ENCODE peak calls at places on chromosomes 12 and 14, in six cellular contexts. P is esophagus squamous epithelium, V is endothelial cell of umbilical vein, R is tibial artery, U is neuronal stem cell, D is BE2C. N is an unnamed sample. For H3K27me3, the result is how much of the 10 kb centered on the place peaks cover.

GRCh38 chr14:56817396-56817921 is 7.2 kb upstream of the OTX2 start:
- DNase-seq in V (no peak), U (no peak), D (no peak), R (no peak), P (no peak), N (peak)

GRCh38 chr14:87152701-87153100 is 840.3 kb downstream of the GALC start:
- DNase-seq in V (no peak), D (no peak), U (no peak), P (no peak), R (no peak), N (peak)

GRCh38 chr12:97837401-97837800 is 374.8 kb downstream of the RMST start:
- DNase-seq in D (no peak), V (no peak), U (no peak), R (no peak), P (no peak), N (no peak)

GRCh38 chr12:32098112-32098511 is 8.5 kb upstream of the BICD1 start:
- DNase-seq in P (no peak), R (no peak), V (peak), U (no peak), D (no peak), N (no peak)

GRCh38 chr12:53098354-53098981 is 1.0 kb downstream of the IGFBP6 start:
- DNase-seq in V (peak), R (peak), D (no peak), U (no peak), P (no peak), N (no peak)

GRCh38 chr14:101499080-101499479 is 62.2 kb upstream of the DIO3 start:
- DNase-seq in R (peak), D (no peak), U (no peak), P (no peak), V (no peak), N (peak)

GRCh38 chr12:132117558-132117875 is 26.6 kb downstream of the DDX51 start:
- DNase-seq in U (no peak), V (no peak), R (no peak), D (peak), P (no peak), N (peak)

GRCh38 chr12:72271741-72272661 is at the start of gene TRHDE:
- DNase-seq in R (peak), U (peak), D (peak), P (no peak), V (peak), N (peak)

GRCh38 chr12:31317471-31318397 is 8.2 kb downstream of the SINHCAF start:
- DNase-seq in R (no peak), U (no peak), P (no peak), V (peak), D (no peak), N (no peak)

GRCh38 chr12:65986047-65986446 is 144.5 kb downstream of the LLPH start:
- DNase-seq in R (no peak), V (peak), P (no peak), U (no peak), D (no peak), N (no peak)

GRCh38 chr14:100294213-100294962 is 11.9 kb downstream of the SLC25A29 start:
- DNase-seq in R (peak), V (no peak), U (no peak), P (no peak), D (peak), N (no peak)

GRCh38 chr14:96345669-96346068 is 17.5 kb downstream of the ATG2B start:
- DNase-seq in U (no peak), D (no peak), R (no peak), V (no peak), P (no peak), N (no peak)

GRCh38 chr14:31382221-31382620 is 38.1 kb downstream of the HEATR5A start:
- DNase-seq in P (no peak), V (no peak), D (no peak), R (no peak), U (no peak), N (no peak)

GRCh38 chr12:62191747-62192485 is 68.3 kb upstream of the USP15 start:
- DNase-seq in P (no peak), D (no peak), R (no peak), U (no peak), V (peak), N (peak)

GRCh38 chr14:69719501-69719951 is 47.4 kb upstream of the SRSF5 start:
- DNase-seq in R (peak), P (no peak), U (no peak), V (peak), D (no peak), N (no peak)

GRCh38 chr12:132824053-132824452 is 4.6 kb downstream of the GOLGA3 start:
- DNase-seq in P (no peak), R (no peak), D (no peak), U (no peak), V (no peak), N (no peak)

GRCh38 chr14:89349196-89350008 is 67.6 kb downstream of the FOXN3 start:
- DNase-seq in D (peak), U (peak), P (no peak), R (no peak), V (no peak), N (peak)

GRCh38 chr12:39116877-39117276 is 211.5 kb upstream of the CPNE8 start:
- DNase-seq in V (no peak), U (no peak), R (no peak), D (peak), P (no peak), N (no peak)

GRCh38 chr12:120229071-120229582 is 28.2 kb upstream of the RPLP0 start:
- DNase-seq in D (peak), U (no peak), P (no peak), V (no peak), R (no peak), N (peak)

GRCh38 chr12:99265648-99266047 is 381.9 kb upstream of the GARIN6 start:
- DNase-seq in R (no peak), V (no peak), D (no peak), U (no peak), P (no peak), N (no peak)

GRCh38 chr12:116910645-116911449 is at the start of gene FBXW8:
- DNase-seq in D (peak), R (peak), P (no peak), V (peak), U (peak), N (peak)

GRCh38 chr14:68552075-68552474 is 240.8 kb downstream of the ZFP36L1 start:
- DNase-seq in U (no peak), R (no peak), D (no peak), P (no peak), V (no peak), N (no peak)

GRCh38 chr12:107560194-107560905 is 125.2 kb upstream of the PWP1 start:
- DNase-seq in P (no peak), V (no peak), D (no peak), R (no peak), U (peak), N (peak)

GRCh38 chr12:7832059-7832696 is 40.5 kb downstream of the SLC2A14 start:
- DNase-seq in U (peak), P (no peak), D (peak), V (peak), R (no peak), N (peak)

GRCh38 chr14:77037886-77038511 is 9.5 kb upstream of the IRF2BPL start:
- DNase-seq in V (peak), R (no peak), P (no peak), U (no peak), D (no peak), N (no peak)

GRCh38 chr12:120117961-120118709 is 1.6 kb upstream of the RAB35 start:
- DNase-seq in V (peak), D (no peak), R (no peak), U (no peak), P (no peak), N (no peak)

GRCh38 chr12:52925717-52926595 is 21.1 kb upstream of the KRT8 start:
- DNase-seq in V (no peak), P (no peak), U (no peak), R (no peak), D (no peak), N (no peak)

GRCh38 chr12:11497438-11497837 is 102.1 kb upstream of the PRB2 start:
- DNase-seq in U (no peak), R (no peak), P (no peak), V (no peak), D (no peak), N (no peak)

GRCh38 chr14:92747701-92748258 is 647 bp downstream of the LGMN start:
- DNase-seq in V (peak), P (no peak), D (no peak), R (no peak), U (no peak), N (no peak)

DNA sequence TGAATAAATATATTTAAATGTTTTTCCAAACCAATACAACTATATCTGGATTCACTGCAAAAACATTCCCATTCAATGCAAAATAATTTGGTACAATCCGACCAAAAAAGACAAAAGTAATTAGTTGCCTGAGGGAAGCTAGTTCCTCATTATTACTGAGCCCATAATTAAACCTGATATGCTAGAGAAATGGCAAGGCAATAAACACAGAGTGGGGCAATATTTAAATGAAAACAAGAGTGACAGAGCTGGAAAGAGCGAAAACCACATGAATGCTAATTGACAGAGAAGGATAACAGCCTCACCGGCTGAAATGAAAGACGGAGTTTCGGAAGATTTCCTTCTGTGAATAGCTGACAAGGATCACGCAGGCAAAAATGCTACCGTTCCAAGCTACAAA is 82.6 kb downstream of the TMCC3 start:
- DNase-seq in P (no peak), V (no peak), U (no peak), R (no peak), D (no peak), N (no peak)
- H3K27me3 ChIP-seq in P (under half), V (under half), U (under half), R (under half), D (under half), N (under half)

DNA sequence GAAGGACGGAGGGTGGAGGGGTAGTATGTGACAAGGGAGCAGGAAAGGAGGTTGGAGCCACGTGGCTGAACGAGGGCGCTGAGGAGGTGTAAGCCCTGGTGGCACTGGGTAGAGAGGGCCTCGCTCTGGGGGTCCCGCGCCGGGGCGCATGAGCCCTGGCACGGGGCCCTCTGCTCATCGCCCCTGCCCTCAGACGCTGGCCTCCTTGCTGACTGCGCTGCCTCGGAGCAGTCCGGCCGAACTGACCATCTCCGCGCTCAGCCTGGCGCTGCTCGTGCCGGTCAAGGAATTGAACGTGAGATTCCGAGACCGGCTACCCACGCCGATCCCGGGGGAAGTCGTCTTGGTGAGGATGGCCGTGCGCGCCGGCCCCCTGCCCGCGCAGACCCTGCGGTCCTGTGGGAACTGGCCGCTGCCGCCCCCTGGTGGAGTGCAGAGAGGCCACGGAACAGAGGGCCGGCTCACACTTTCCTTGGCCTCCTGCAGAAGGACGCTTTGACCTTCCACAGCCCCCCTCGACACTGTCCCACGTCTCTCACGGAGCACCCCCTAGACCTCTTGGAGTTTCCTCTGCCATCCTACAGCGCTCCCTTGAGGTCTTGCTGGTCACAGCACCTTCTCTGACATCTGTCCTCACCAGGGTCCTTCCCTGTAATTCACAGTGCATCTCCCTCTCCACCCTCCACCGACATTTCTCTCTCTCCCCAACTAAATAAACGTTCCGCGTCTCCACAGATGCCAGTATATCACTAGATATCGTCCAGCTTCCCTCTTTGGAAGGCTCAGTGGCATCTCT is 10.5 kb downstream of the ARHGEF25 start:
- DNase-seq in P (no peak), U (no peak), R (peak), D (peak), V (peak), N (peak)
- H3K27me3 ChIP-seq in P (under half), U (under half), R (under half), D (under half), V (half or more), N (under half)

GRCh38 chr12:20374775-20375174 is 6.4 kb downstream of the PDE3A start:
- DNase-seq in P (no peak), R (no peak), U (no peak), V (peak), D (no peak), N (no peak)

GRCh38 chr12:20370841-20371240 is 2.5 kb downstream of the PDE3A start:
- DNase-seq in D (no peak), V (peak), R (no peak), P (no peak), U (no peak), N (no peak)

GRCh38 chr12:20370001-20370381 is 1.7 kb downstream of the PDE3A start:
- DNase-seq in D (no peak), R (peak), U (no peak), P (no peak), V (peak), N (peak)

GRCh38 chr12:20369164-20370000 is 1.0 kb downstream of the PDE3A start:
- DNase-seq in D (peak), R (peak), P (no peak), V (peak), U (peak), N (peak)

DNA sequence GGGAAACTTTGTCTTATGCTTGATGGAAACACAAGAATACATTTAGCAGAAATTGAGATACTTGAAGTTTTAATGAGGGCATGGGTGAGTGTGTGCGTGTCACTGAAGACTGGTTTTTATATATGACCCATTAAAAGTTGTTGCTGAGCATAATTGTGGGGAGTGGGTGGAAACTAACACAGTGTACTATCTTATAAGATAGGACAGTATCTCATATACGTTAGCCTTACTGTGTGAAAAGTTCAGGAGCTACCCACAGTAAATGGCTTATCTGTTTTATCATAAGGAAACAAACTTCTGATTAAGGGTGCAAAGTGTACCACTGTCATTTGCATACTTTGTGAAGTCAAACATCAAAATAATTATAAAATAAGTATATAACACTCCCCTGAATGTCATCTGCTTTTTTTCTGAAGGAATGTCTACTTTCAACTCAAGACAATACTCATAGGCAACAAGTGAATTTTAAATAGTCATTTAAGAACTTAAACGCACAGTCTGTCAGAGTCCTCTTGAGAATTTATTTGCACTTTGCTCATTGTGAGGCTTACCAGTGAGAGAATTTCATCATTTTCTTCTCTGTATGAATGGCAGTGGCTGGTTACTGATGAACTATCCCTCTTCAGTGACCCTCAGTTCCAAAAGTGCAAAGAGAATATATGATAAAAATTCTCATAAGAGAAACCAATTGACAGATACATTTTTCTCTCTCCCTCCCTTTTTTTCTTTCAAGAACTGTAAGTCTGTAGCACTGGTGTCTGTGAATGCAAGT is 4.2 kb downstream of the PDE3A start:
- DNase-seq in R (no peak), P (no peak), D (no peak), V (peak), U (no peak), N (no peak)
- H3K27me3 ChIP-seq in R (under half), P (under half), D (under half), V (under half), U (under half), N (under half)

DNA sequence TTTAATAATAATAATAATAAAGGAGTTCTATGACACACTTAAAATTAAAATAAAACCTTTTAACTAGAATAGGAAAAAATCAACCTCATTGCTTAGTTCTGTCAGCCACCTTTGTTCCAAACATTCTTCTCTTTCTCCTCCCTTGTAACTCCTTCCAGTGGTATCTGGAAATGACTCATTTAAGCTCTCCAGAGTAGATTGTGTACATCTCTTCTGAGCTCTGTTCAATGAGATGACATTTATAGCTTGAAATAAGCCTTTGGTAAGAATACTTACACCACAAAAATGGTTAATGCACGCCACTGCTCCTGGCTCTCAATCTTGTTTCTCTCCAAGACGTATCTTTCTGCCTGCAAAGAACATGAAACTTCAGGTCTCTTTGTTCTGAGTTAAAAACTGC is 70.3 kb downstream of the STAB2 start:
- DNase-seq in R (no peak), D (no peak), U (no peak), V (peak), P (no peak), N (no peak)
- H3K27me3 ChIP-seq in R (under half), D (under half), U (under half), V (under half), P (under half), N (under half)

GRCh38 chr14:51094901-51095853 is at the start of gene TRIM9:
- DNase-seq in P (peak), D (peak), U (peak), R (peak), V (peak), N (peak)

GRCh38 chr14:51094282-51094821 is 553 bp downstream of the TRIM9 start:
- DNase-seq in R (no peak), V (no peak), P (no peak), D (peak), U (peak), N (peak)

GRCh38 chr14:51096870-51097269 is 2.0 kb upstream of the TRIM9 start:
- DNase-seq in R (no peak), U (no peak), V (no peak), P (no peak), D (no peak), N (no peak)

GRCh38 chr14:51095854-51096823 is 1.2 kb upstream of the TRIM9 start:
- DNase-seq in P (no peak), D (peak), R (no peak), V (no peak), U (peak), N (peak)

DNA sequence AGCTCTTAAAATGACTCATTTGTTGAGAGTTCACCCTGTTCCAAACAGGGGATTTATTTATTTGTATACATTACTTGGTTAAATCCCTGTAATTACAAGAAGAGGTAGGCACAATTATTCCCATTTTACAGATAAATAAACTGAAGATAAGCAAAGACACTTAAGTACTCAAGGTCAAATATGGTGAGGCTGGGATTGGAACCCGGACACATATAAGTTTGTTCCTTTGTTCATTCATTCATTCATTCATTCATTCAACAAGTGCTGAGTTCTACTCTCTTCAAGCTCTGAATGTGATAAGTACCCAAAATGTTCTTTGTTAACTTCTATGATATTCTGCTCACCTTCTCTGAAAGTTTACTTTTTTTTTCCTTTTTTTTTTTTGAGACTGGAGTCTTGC is 2.4 kb upstream of the TRIM9 start:
- DNase-seq in R (no peak), D (no peak), P (no peak), V (no peak), U (no peak), N (no peak)
- H3K27me3 ChIP-seq in R (under half), D (under half), P (under half), V (half or more), U (under half), N (under half)

DNA sequence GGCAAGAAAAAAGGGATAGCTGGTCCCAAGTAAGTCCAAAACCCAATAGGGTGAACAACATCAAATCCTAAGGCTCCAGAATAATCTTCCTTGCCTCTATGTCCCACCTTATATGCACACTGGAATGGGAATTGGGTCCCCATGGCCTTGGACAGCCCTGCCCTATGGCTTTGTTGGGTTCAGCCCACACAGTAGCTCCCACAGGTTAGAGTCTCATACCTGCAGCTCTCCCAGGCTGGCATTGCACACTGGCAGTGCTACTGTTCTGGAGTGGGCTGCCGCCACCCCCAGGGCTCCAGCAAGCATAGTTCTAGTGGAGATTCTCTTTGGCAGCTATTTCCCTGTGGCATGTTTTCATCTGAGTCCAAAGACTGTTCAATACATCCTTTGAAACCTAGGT is 352.4 kb upstream of the CLEC14A start:
- DNase-seq in V (no peak), P (no peak), R (no peak), D (no peak), U (no peak), N (no peak)
- H3K27me3 ChIP-seq in V (under half), P (under half), R (under half), D (under half), U (under half), N (under half)

GRCh38 chr12:67211494-67211893 is 57.7 kb upstream of the CAND1 start:
- DNase-seq in R (no peak), V (no peak), U (no peak), P (no peak), D (no peak), N (no peak)
- H3K27me3 ChIP-seq in R (under half), V (under half), U (under half), P (under half), D (under half), N (under half)